ENCODE peak calls at places on chromosomes 4 and X, in nine cellular contexts. S is A549, N is right lobe of liver, Z is cardiac fibroblast, O is stomach, Y is choroid plexus epithelial cell, F is colonic mucosa, D is HepG2, M is upper lobe of right lung. V is an unnamed sample.

GRCh38 chrX:23292979-23293651 is 41.5 kb upstream of the PTCHD1 start:
- DNase-seq in Y (peak; percentile 1), S (no peak), M (no peak), D (no peak), N (no peak), F (no peak), Z (no peak), O (no peak), V (peak; percentile 7)

GRCh38 chr4:100983426-100983825 is 363.9 kb downstream of the PPP3CA start:
- DNase-seq in Z (peak; percentile 41), S (no peak), F (no peak), Y (no peak), N (no peak), O (no peak), M (no peak), D (no peak), V (no peak)

GRCh38 chrX:154806837-154807501 is 1.7 kb upstream of the MPP1 start:
- DNase-seq in N (no peak), O (no peak), M (no peak), Z (no peak), Y (no peak), F (no peak), D (no peak), S (no peak), V (no peak)

GRCh38 chr4:168630445-168631187 is 133.8 kb downstream of the PALLD start:
- DNase-seq in S (peak; percentile 45), O (no peak), Z (peak; percentile 93), Y (peak; percentile 57), N (no peak), F (no peak), M (no peak), D (no peak), V (no peak)

GRCh38 chrX:42678133-42678532 is 99.8 kb downstream of the PPP1R2C start:
- DNase-seq in Z (peak; percentile 51), N (no peak), S (no peak), F (no peak), M (no peak), D (no peak), O (peak; percentile 46), Y (peak; percentile 42), V (no peak)

GRCh38 chr4:22435652-22436051 is 80.2 kb downstream of the ADGRA3 start:
- DNase-seq in S (no peak), M (no peak), Z (no peak), Y (no peak), O (no peak), N (no peak), D (no peak), F (no peak), V (no peak)

GRCh38 chr4:147570616-147571015 is 46.6 kb upstream of the TMEM184C start:
- DNase-seq in M (no peak), O (no peak), F (no peak), D (no peak), Z (no peak), N (no peak), S (no peak), Y (peak; percentile 73), V (no peak)

GRCh38 chr4:6472387-6473263 is at the start of gene PPP2R2C:
- DNase-seq in D (no peak), N (no peak), Y (no peak), M (peak; percentile 34), O (no peak), F (peak; percentile 14), Z (no peak), S (peak; percentile 32), V (peak; percentile 65)

GRCh38 chrX:9611436-9612145 is 146.7 kb downstream of the TBL1X start:
- DNase-seq in D (peak; percentile 15), S (no peak), Z (no peak), O (no peak), F (no peak), Y (no peak), M (no peak), N (peak; percentile 60), V (no peak)

GRCh38 chr4:145557720-145558119 is 61.5 kb upstream of the MMAA start:
- DNase-seq in M (peak; percentile 68), D (peak; percentile 58), Y (peak; percentile 88), N (peak; percentile 41), O (peak; percentile 60), F (peak; percentile 51), Z (peak; percentile 80), S (peak; percentile 17), V (peak; percentile 51)

GRCh38 chrX:69285881-69286545 is 120.8 kb upstream of the PJA1 start:
- DNase-seq in Y (peak; percentile 21), Z (peak; percentile 19), D (no peak), M (peak; percentile 76), O (peak; percentile 67), N (peak; percentile 62), S (peak; percentile 67), F (peak; percentile 63), V (peak; percentile 79)

GRCh38 chrX:138034136-138034535 is 468.2 kb downstream of the ZIC3 start:
- DNase-seq in D (no peak), O (no peak), F (no peak), S (no peak), Y (peak; percentile 4), N (no peak), Z (no peak), M (no peak), V (no peak)
- TF ChIP-seq CTCF in D (no peak), O (no peak), F (no peak), S (no peak), Y (peak; percentile 14), N (no peak), Z (no peak), M (no peak), V (peak; percentile 35)

DNA sequence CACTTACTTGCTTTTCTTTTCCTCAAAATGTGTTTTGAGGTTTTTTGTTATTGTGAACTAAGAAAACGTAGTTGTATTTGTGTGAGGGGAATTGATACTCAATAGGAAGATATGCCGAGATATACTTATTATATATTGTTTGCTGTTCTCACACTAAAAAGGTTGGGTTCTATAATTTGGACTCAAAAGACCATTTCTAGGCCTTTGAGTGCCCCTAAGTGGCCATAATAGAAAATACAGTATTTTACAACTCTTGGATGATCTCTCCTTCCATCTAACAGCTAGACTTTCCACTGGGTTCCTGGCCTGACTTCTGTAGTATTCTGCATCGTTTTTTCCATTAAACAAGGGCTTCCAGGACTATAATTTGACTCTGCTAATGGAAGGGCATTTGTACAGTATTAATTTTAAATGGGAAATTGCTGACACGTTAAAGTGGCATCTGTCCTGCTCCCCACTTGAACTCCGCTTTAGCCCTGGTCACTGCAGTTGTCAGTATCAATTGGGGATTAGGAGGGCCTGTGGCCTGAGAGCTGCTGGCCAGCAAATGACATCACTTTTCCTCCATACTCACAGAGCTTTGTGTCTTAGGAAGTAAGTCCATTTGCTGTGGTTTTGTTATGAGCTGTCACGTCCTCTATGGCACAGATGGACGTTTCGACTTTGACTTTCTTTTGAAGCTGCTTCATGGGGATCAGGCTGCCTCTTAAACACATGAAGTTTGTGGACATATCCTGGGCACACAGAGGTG is 176.9 kb downstream of the SLIT2 start:
- DNase-seq in D (no peak), N (no peak), Y (peak; percentile 61), M (no peak), O (no peak), F (no peak), Z (peak; percentile 53), S (no peak), V (no peak)
- TF ChIP-seq CTCF in D (peak; percentile 31), N (no peak), Y (peak; percentile 42), M (peak; percentile 17), O (no peak), F (no peak), Z (peak; percentile 18), S (peak; percentile 10), V (peak; percentile 35)

DNA sequence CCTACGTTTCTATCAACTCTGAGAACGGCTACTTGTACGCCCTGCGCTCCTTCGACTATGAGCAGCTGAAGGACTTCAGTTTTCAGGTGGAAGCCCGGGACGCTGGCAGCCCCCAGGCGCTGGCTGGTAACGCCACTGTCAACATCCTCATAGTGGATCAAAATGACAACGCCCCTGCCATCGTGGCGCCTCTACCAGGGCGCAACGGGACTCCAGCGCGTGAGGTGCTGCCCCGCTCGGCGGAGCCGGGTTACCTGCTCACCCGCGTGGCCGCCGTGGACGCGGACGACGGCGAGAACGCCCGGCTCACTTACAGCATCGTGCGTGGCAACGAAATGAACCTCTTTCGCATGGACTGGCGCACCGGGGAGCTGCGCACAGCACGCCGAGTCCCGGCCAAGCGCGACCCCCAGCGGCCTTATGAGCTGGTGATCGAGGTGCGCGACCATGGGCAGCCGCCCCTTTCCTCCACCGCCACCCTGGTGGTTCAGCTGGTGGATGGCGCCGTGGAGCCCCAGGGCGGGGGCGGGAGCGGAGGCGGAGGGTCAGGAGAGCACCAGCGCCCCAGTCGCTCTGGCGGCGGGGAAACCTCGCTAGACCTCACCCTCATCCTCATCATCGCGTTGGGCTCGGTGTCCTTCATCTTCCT is 2.7 kb downstream of the PCDH10 start:
- DNase-seq in M (no peak), N (no peak), D (no peak), F (no peak), Z (no peak), O (no peak), S (no peak), Y (peak; percentile 15), V (peak; percentile 70)
- TF ChIP-seq CTCF in M (no peak), N (no peak), D (no peak), F (no peak), Z (no peak), O (no peak), S (no peak), Y (peak; percentile 15), V (peak; percentile 41)

GRCh38 chrX:57565198-57565597 is 26.6 kb upstream of the ZXDB start:
- DNase-seq in S (no peak), O (no peak), Z (no peak), D (peak; percentile 56), N (no peak), Y (no peak), F (no peak), M (no peak), V (no peak)
- TF ChIP-seq CTCF in S (no peak), O (no peak), Z (no peak), D (peak; percentile 55), N (no peak), Y (no peak), F (no peak), M (no peak), V (no peak)

DNA sequence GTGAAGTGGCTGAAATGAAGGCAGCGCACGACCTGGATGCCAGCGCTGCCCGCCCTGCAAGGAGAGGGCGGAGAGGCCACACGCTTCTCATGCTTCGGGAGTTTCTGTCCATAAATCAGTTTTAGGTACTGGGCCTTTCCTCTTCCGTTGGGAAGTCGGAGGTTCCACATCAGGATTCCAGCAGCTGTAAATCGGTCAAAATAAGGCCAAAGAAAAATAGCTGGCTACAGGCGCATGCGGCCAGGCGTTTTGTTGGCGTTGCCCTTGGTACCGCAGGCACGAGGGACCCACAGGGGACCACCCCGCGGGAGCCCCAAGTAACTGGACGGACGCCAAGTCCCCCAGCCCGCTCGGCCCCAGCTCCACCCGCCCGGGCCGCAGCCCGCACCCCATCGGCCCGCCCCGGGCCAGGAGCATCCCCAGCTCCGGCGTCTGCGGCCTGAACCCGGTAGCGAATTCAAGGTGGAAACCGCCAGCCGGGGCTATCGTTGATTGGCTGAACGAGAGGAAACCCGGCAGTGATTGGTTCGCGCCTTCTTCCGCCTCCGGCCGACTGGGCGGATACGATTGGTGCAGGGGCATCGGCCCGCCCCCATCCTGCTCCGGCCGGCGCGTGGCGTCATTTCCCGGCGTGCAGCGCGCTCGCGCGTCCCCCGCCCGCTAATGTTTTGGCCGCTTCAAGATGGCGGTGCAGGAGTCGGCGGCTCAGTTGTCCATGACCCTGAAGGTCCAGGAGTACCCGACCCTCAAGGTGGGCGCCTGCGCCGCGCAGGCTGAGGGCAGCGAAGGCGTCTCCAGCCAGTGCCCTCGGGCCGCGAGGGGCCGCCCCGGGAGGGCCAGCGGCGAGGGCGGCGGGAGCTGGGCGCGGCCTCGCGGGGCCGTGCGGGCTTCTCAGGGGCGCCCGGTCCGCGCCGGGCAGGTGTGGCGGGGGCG is at the start of gene MAEA:
- DNase-seq in S (peak; percentile 98), N (peak; percentile 97), Y (peak; percentile 97), O (peak; percentile 98), F (peak; percentile 97), M (peak; percentile 98), D (peak; percentile 92), Z (peak; percentile 97), V (peak; percentile 98)
- TF ChIP-seq CTCF in S (no peak), N (no peak), Y (no peak), O (no peak), F (no peak), M (no peak), D (no peak), Z (no peak), V (no peak)

V was measured in nephron progenitor cell.